ENCODE peak calls at places on chromosomes 2 and 18, in four cellular contexts. R, M, H and X are unnamed samples. For H3K4me1, the result is how much of the 10 kb centered on the place peaks cover.

GRCh38 chr2:217555075-217555876 is 447.5 kb downstream of the TNS1 start:
- DNase-seq in R (peak), M (no peak), H (no peak), X (no peak)

GRCh38 chr2:152031747-152032146 is 67.1 kb downstream of the CACNB4 start:
- DNase-seq in R (no peak), M (no peak), H (no peak), X (no peak)

GRCh38 chr2:13114391-13114790 is 397.7 kb downstream of the TRIB2 start:
- DNase-seq in R (peak), M (peak), H (no peak), X (no peak)

GRCh38 chr2:28452534-28453081 is 43.3 kb upstream of the PLB1 start:
- DNase-seq in R (peak), M (peak), H (no peak), X (peak)

GRCh38 chr18:61589724-61590065 is 256.5 kb downstream of the CDH20 start:
- DNase-seq in R (peak), M (peak), H (no peak), X (no peak)

GRCh38 chr2:74052732-74053712 is 68.3 kb downstream of the TET3 start:
- DNase-seq in R (no peak), M (no peak), H (no peak), X (no peak)

GRCh38 chr18:44727291-44727690 is 46.6 kb downstream of the SETBP1 start:
- DNase-seq in R (no peak), M (no peak), H (no peak), X (no peak)

GRCh38 chr2:106745468-106745867 is 140.5 kb downstream of the ST6GAL2 start:
- DNase-seq in R (no peak), M (no peak), H (no peak), X (no peak)

GRCh38 chr2:205706769-205707375 is 24.6 kb downstream of the NRP2 start:
- DNase-seq in R (peak), M (peak), H (no peak), X (no peak)

GRCh38 chr2:8437228-8437948 is 244.5 kb upstream of the ID2 start:
- DNase-seq in R (peak), M (no peak), H (no peak), X (no peak)

GRCh38 chr2:196101325-196101981 is 32.8 kb upstream of the DNAH7 start:
- DNase-seq in R (peak), M (no peak), H (no peak), X (no peak)

GRCh38 chr2:119820275-119820674 is 60.6 kb downstream of the PTPN4 start:
- DNase-seq in R (peak), M (peak), H (no peak), X (no peak)

GRCh38 chr18:65607161-65607560 is 143.7 kb upstream of the CDH7 start:
- DNase-seq in R (no peak), M (no peak), H (no peak), X (no peak)

GRCh38 chr2:101759162-101759561 is 61.7 kb downstream of the MAP4K4 start:
- DNase-seq in R (peak), M (peak), H (peak), X (no peak)

GRCh38 chr2:218397502-218398436 is 1.9 kb upstream of the CTDSP1 start:
- DNase-seq in R (peak), M (peak), H (peak), X (no peak)

GRCh38 chr2:108968619-108969018 is 20.4 kb downstream of the EDAR start:
- DNase-seq in R (no peak), M (no peak), H (peak), X (no peak)

GRCh38 chr2:3283206-3283605 is 94.4 kb downstream of the EIPR1 start:
- DNase-seq in R (no peak), M (no peak), H (no peak), X (no peak)

GRCh38 chr2:161134547-161135518 is 25.4 kb upstream of the TANK start:
- DNase-seq in R (no peak), M (peak), H (peak), X (no peak)

DNA sequence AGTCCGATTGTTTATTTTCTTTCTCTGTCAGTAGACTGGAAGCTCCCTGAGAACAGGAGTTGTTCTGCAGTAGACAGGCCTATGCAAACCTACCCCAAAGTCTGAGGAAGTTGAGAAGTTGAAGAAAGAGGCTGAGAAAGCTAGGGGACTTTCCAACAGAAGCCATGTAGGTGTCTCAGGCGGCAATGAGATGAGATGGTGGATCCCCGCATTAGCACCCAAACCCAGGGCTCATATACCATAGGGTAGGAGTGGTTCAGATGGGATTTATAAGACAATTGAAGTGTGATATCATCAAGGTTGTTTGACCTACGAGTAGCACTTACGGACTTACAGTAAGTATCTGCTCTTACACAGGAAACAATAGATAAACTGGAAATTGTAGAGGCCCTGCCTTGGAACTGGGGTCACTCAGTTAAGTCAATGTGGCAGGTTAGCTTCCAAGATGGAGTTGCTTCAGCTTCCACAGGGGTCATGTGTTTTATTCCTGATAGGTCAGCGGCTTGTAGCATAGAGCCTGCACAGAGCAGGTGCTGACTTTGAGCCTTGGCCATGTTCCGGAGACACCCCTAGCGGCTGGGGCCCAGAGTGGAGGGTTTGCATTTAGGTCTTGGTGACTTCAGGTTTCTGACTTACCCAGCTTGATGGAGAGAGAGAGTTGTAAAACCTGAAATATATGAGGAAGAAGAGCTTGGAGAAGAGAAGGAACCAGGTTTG is 2.3 kb upstream of the PSD4 start:
- DNase-seq in R (no peak), M (no peak), H (no peak), X (no peak)
- H3K4me1 ChIP-seq in R (under half), M (under half), H (under half), X (under half)

GRCh38 chr2:182818541-182819308 is 47.7 kb downstream of the FRZB start:
- DNase-seq in R (no peak), M (no peak), H (no peak), X (peak)

GRCh38 chr2:182822733-182823132 is 43.7 kb downstream of the FRZB start:
- DNase-seq in R (no peak), M (no peak), H (no peak), X (no peak)

GRCh38 chr2:182819412-182819811 is 47.0 kb downstream of the FRZB start:
- DNase-seq in R (no peak), M (no peak), H (no peak), X (no peak)

GRCh38 chr2:182824056-182824758 is 42.2 kb downstream of the FRZB start:
- DNase-seq in R (no peak), M (no peak), H (no peak), X (no peak)

DNA sequence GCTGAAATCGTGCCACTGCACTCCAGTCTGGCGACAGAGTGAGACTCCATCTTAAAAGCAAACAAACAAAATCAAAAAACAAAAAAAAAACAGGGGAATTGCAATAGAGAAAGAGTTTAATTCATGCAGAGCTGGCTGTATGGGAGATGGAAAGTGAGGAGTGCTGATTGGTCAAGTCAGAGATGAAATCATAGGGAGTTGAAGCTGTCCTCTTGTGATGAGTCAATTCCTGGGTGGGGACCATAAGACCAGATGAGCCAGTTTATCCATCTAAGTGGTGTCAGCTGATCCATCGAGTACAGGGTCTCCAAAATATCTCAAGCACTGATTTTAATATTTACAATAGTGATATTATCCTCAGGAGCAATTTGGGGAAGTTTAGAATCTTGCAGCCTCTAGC is 45.3 kb downstream of the FRZB start:
- DNase-seq in R (peak), M (no peak), H (no peak), X (no peak)
- H3K27ac ChIP-seq in R (no peak), M (no peak), H (no peak), X (no peak)

DNA sequence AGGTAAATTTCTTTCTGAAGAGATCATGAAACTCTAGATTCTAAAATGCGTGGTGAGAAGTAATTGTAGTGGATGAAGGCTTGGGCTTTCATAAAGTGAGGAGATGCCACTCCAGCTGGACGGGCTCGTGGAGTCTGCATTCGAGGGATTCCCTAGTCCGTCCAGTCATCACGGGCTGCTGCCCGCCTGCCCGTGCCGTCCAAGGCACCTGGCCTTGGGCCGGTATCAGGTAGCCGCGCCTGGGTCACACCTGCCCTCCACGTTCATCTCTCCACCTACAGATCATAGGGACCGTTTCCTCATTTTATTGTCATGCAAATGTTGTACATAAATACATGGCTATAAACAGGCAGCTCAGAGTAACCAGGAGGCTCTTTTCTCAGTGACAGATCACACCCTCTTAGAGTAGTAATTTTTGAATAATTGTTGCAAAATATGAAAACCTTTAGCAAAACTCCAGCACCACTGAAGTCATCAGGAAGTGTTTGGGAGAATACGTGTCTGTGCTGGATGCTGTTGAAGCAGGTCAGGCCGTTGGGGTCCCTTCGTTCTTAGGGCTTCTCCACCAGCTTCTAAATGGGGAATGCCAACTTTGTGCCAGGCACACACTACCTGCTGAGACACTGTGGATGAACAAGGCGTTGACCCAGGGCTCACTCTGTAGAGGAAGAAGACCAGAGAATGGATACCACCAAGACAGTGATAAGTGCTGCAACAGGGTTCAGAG is 112.6 kb downstream of the FAM210A start:
- DNase-seq in R (no peak), M (no peak), H (no peak), X (no peak)
- H3K4me1 ChIP-seq in R (under half), M (half or more), H (under half), X (under half)

DNA sequence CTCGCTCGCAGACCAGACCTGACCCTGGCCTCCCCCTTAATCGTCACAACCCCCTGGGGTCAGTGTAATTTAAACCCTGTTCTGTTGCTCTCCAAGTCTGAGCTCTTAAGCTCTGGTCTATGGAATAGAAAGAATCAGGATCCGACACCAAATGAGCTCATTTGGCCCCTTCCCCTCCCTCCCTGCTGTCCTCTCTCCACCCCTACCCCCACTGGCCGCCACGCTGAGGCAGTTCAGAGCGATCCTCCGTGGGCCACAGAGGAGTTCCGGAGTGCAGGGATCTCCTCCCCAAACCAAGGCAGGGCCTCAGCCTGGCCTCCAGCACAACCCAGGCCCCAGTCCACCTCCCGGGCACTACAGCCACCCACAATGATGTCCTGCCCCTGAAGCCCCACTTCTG is 5.3 kb downstream of the DNMT3A start:
- DNase-seq in R (no peak), M (no peak), H (no peak), X (no peak)
- H3K27ac ChIP-seq in R (no peak), M (peak), H (no peak), X (no peak)

GRCh38 chr2:137255990-137256389 is 490.6 kb downstream of the THSD7B start:
- DNase-seq in R (peak), M (no peak), H (no peak), X (no peak)
- H3K4me1 ChIP-seq in R (under half), M (under half), H (under half), X (under half)

GRCh38 chr18:51266736-51267135 is 69.3 kb upstream of the MEX3C start:
- DNase-seq in R (peak), M (no peak), H (peak), X (no peak)
- H3K27ac ChIP-seq in R (no peak), M (no peak), H (no peak), X (no peak)

GRCh38 chr2:80058562-80058961 is 246.0 kb downstream of the LRRTM1 start:
- DNase-seq in R (no peak), M (no peak), H (no peak), X (no peak)
- H3K4me1 ChIP-seq in R (under half), M (under half), H (under half), X (under half)

GRCh38 chr2:69973335-69973735 is 11.9 kb upstream of the ASPRV1 start:
- DNase-seq in R (peak), M (no peak), H (no peak), X (no peak)
- H3K27ac ChIP-seq in R (no peak), M (no peak), H (no peak), X (no peak)